ENCODE peak calls at places on chromosome 13, in five cellular contexts. S is fibroblast of the aortic adventitia, Q is GM12878, W is kidney epithelial cell, J is IMR-90. F is an unnamed sample.

GRCh38 chr13:113017506-113018215 is 48.6 kb downstream of the MCF2L start:
- DNase-seq in J (no peak), W (no peak), S (no peak), Q (no peak), F (no peak)

GRCh38 chr13:43686557-43686956 is 100.2 kb downstream of the ENOX1 start:
- DNase-seq in S (peak), W (peak), J (peak), Q (no peak), F (peak)

GRCh38 chr13:48930933-48931332 is 44.8 kb upstream of the FNDC3A start:
- DNase-seq in Q (no peak), J (no peak), W (no peak), S (no peak), F (no peak)

GRCh38 chr13:42615691-42616090 is 41.7 kb downstream of the TNFSF11 start:
- DNase-seq in J (peak), S (no peak), W (no peak), Q (no peak), F (no peak)

GRCh38 chr13:104014803-104015645 is 948.8 kb upstream of the SLC10A2 start:
- DNase-seq in J (peak), Q (no peak), W (no peak), S (peak), F (no peak)

GRCh38 chr13:48730971-48731658 is 77.4 kb downstream of the CYSLTR2 start:
- DNase-seq in S (peak), Q (no peak), J (peak), W (no peak), F (no peak)

GRCh38 chr13:113157206-113157928 is 1.1 kb upstream of the PROZ start:
- DNase-seq in S (peak), Q (no peak), J (no peak), W (no peak), F (no peak)

GRCh38 chr13:50715402-50716146 is 127.9 kb downstream of the DLEU7 start:
- DNase-seq in Q (no peak), S (no peak), W (no peak), J (no peak), F (no peak)

GRCh38 chr13:113863511-113864302 is at the start of gene GAS6:
- DNase-seq in J (no peak), Q (no peak), S (peak), W (no peak), F (no peak)

GRCh38 chr13:97302611-97303010 is 80.5 kb downstream of the MBNL2 start:
- DNase-seq in S (no peak), Q (no peak), W (no peak), J (no peak), F (no peak)

GRCh38 chr13:69092615-69093322 is 1014.9 kb upstream of the ATXN8OS start:
- DNase-seq in W (no peak), Q (no peak), S (no peak), J (no peak), F (no peak)

GRCh38 chr13:70729369-70729768 is 621.1 kb upstream of the KLHL1 start:
- DNase-seq in Q (no peak), S (no peak), W (no peak), J (no peak), F (no peak)

GRCh38 chr13:113233101-113233500 is 23.7 kb downstream of the CUL4A start:
- DNase-seq in Q (no peak), W (no peak), S (no peak), J (no peak), F (no peak)

GRCh38 chr13:32504263-32504662 is 34.3 kb downstream of the N4BP2L2 start:
- DNase-seq in Q (no peak), S (no peak), J (no peak), W (no peak), F (no peak)

GRCh38 chr13:61277088-61277487 is 138.6 kb downstream of the PCDH20 start:
- DNase-seq in W (no peak), Q (no peak), S (no peak), J (no peak), F (no peak)

GRCh38 chr13:110250258-110250891 is 56.6 kb downstream of the COL4A1 start:
- DNase-seq in W (no peak), Q (no peak), J (peak), S (peak), F (no peak)

GRCh38 chr13:46609726-46610125 is 56.8 kb downstream of the LRCH1 start:
- DNase-seq in S (no peak), W (no peak), Q (no peak), J (no peak), F (no peak)

GRCh38 chr13:32246468-32246867 is 68.7 kb downstream of the ZAR1L start:
- DNase-seq in Q (no peak), W (peak), J (peak), S (peak), F (no peak)

GRCh38 chr13:112651750-112652511 is 37.9 kb upstream of the ATP11A start:
- DNase-seq in Q (no peak), J (no peak), S (no peak), W (no peak), F (no peak)

GRCh38 chr13:93293716-93294115 is 67.1 kb downstream of the GPC6 start:
- DNase-seq in J (no peak), Q (no peak), W (no peak), S (no peak), F (no peak)

GRCh38 chr13:38899581-38899980 is 91.0 kb downstream of the STOML3 start:
- DNase-seq in J (no peak), W (no peak), S (no peak), Q (no peak), F (no peak)

GRCh38 chr13:51764184-51765141 is 39.5 kb downstream of the DHRS12 start:
- DNase-seq in S (peak), W (peak), Q (peak), J (peak), F (peak)

GRCh38 chr13:23899555-23899954 is 2.3 kb upstream of the C1QTNF9B start:
- DNase-seq in J (peak), Q (no peak), W (no peak), S (peak), F (peak)

GRCh38 chr13:64369121-64369520 is 2861.0 kb downstream of the PCDH9 start:
- DNase-seq in S (peak), Q (no peak), J (peak), W (no peak), F (no peak)

GRCh38 chr13:97205971-97206370 is 16.2 kb upstream of the MBNL2 start:
- DNase-seq in W (no peak), Q (no peak), S (peak), J (peak), F (no peak)

GRCh38 chr13:25114220-25114619 is 18.3 kb downstream of the PABPC3 start:
- DNase-seq in W (peak), J (peak), Q (peak), S (peak), F (peak)

GRCh38 chr13:93951153-93951552 is 528.3 kb downstream of the DCT start:
- DNase-seq in S (peak), Q (no peak), W (no peak), J (peak), F (no peak)

GRCh38 chr13:107271226-107271625 is 703.3 kb upstream of the ARGLU1 start:
- DNase-seq in J (peak), S (peak), W (peak), Q (no peak), F (no peak)

DNA sequence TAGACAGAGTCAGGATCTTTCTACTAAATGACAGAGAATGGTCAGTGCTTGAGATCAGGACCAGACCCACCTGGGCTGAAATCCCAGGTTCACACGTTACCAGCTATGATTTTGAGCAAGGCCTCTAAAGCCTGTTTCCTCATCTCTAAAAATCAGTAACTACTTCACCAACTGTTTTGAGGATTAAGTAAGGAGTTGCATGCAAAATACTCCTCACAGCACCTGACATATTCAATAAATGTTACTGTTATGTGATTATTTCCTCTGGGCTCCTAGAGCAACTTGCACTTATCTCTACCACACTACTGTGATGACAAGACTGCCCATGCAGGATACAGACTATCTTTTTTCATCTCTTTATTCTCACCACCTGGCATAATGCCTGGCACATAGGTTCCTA is 1.9 kb downstream of the KATNAL1 start:
- DNase-seq in J (no peak), W (no peak), Q (no peak), S (no peak), F (no peak)
- H3K4me3 ChIP-seq in J (peak), W (no peak), Q (peak), S (peak), F (peak)

GRCh38 chr13:55761986-55762385 is 1378.7 kb upstream of the PRR20A start:
- DNase-seq in W (no peak), S (no peak), J (no peak), Q (no peak), F (no peak)
- H3K4me3 ChIP-seq in W (no peak), S (no peak), J (no peak), Q (no peak), F (no peak)

DNA sequence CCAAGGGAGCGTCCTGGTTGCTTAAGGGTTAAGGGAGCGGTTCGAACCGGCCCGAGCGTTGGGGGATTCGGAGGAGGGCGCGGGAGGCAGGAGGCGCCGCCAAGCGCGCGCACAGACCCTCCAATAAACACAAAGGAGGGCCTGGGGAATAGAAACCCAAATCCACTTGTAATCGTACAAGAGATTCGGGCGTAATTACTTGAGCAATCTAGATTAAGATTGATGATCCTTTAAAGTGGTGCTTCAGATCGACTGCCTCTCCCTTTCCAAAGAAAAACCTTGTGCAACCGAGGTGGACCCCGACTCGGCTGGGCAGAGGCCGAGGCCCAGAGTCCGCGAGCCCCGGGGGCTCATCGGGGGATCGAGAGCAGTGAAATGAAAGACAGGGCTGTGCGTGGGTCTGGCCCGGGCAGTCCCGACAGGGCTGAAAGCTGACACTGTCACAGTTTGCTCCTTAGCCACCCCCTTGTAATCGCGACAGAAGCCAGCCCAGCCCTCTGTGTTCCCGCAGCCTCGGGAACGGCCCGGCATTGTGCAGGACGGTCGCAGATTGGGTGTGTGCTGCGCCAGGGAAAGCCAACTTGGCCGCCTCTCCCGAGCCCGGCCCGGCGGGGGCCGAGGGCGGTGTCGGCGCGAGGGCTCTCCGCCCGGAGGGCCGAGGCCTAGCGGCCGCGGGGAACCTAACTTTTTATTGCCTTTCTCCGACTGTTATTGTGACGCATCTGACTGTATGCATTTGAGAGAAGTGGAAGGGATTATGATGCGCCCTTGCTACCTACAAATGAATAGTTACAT is 5.6 kb downstream of the MAB21L1 start:
- DNase-seq in S (peak), Q (no peak), J (peak), W (no peak), F (no peak)
- H3K4me3 ChIP-seq in S (peak), Q (no peak), J (no peak), W (peak), F (peak)

GRCh38 chr13:99120751-99121150 is 79.9 kb upstream of the UBAC2 start:
- DNase-seq in J (no peak), W (no peak), Q (no peak), S (no peak), F (no peak)
- H3K4me3 ChIP-seq in J (no peak), W (no peak), Q (no peak), S (no peak), F (no peak)

F was measured in AG04450.